ENCODE peak calls at places on chromosomes 3 and 15, in four cellular contexts. X, Q, N and U are unnamed samples.

GRCh38 chr3:48826451-48826850 is 21.2 kb downstream of the PRKAR2A start:
- DNase-seq in X (no peak), Q (no peak), N (no peak), U (no peak)

GRCh38 chr3:155412856-155413255 is 119.4 kb upstream of the STRIT1 start:
- DNase-seq in X (no peak), Q (no peak), N (no peak), U (no peak)

GRCh38 chr3:33391255-33391995 is 48.8 kb downstream of the UBP1 start:
- DNase-seq in X (no peak), Q (no peak), N (no peak), U (no peak)

GRCh38 chr3:42033741-42034140 is 57.4 kb upstream of the TRAK1 start:
- DNase-seq in X (no peak), Q (no peak), N (no peak), U (no peak)

GRCh38 chr3:183224581-183224980 is 28.5 kb upstream of the B3GNT5 start:
- DNase-seq in X (no peak), Q (peak), N (no peak), U (no peak)

GRCh38 chr3:195248281-195248680 is 22.7 kb downstream of the XXYLT1 start:
- DNase-seq in X (no peak), Q (no peak), N (no peak), U (no peak)

GRCh38 chr3:100087203-100087602 is 27.1 kb downstream of the FILIP1L start:
- DNase-seq in X (no peak), Q (no peak), N (no peak), U (no peak)

GRCh38 chr15:78051622-78052405 is 25.7 kb downstream of the TBC1D2B start:
- DNase-seq in X (peak), Q (no peak), N (peak), U (no peak)

GRCh38 chr15:90872481-90873184 is 4.2 kb downstream of the FURIN start:
- DNase-seq in X (no peak), Q (no peak), N (no peak), U (no peak)

GRCh38 chr15:51907136-51907862 is 64.3 kb downstream of the LEO1 start:
- DNase-seq in X (no peak), Q (no peak), N (no peak), U (no peak)

GRCh38 chr3:195251336-195252065 is 19.5 kb downstream of the XXYLT1 start:
- DNase-seq in X (peak), Q (no peak), N (peak), U (no peak)

GRCh38 chr15:51629612-51630011 is 7.0 kb upstream of the DMXL2 start:
- DNase-seq in X (peak), Q (no peak), N (no peak), U (no peak)

GRCh38 chr3:180457238-180457637 is 144.7 kb upstream of the TTC14 start:
- DNase-seq in X (no peak), Q (no peak), N (no peak), U (no peak)

GRCh38 chr3:29708884-29709283 is 428.0 kb downstream of the RBMS3 start:
- DNase-seq in X (peak), Q (no peak), N (no peak), U (no peak)

GRCh38 chr3:193391902-193392301 is 13.3 kb upstream of the ATP13A5 start:
- DNase-seq in X (no peak), Q (no peak), N (no peak), U (no peak)

GRCh38 chr3:4950948-4951347 is 28.3 kb upstream of the BHLHE40 start:
- DNase-seq in X (no peak), Q (no peak), N (no peak), U (no peak)

GRCh38 chr3:185308126-185308754 is 54.4 kb upstream of the EHHADH start:
- DNase-seq in X (peak), Q (peak), N (peak), U (peak)

GRCh38 chr3:46236294-46237054 is 5.8 kb upstream of the CCR3 start:
- DNase-seq in X (no peak), Q (no peak), N (no peak), U (no peak)

GRCh38 chr3:45657853-45658252 is 31.3 kb upstream of the SACM1L start:
- DNase-seq in X (no peak), Q (no peak), N (no peak), U (no peak)

GRCh38 chr3:163490119-163490518 is 1588.2 kb downstream of the SI start:
- DNase-seq in X (no peak), Q (no peak), N (peak), U (peak)
- H3K27ac ChIP-seq in X (no peak), Q (no peak), N (no peak), U (no peak)

DNA sequence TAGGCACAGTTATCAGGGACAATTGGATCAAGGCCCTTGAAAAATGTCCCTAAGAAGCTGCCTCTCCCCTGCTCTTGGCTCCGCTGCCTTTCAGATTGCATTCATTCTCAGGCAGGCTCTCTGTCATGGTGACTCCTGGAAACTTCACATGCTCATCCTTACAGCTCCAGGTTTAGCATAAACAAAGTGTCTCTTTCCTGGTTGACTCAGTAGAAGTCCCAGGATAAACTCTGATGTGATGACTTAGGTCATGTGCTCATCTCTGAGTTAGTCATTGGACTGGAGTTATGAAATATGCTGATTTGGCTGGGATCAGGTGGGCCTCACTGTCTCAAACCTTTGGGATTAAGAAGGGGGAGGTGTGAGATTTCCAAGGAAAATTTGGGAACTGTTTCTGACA is 243.8 kb downstream of the ZNF621 start:
- DNase-seq in X (no peak), Q (no peak), N (no peak), U (no peak)
- H3K27ac ChIP-seq in X (no peak), Q (no peak), N (no peak), U (no peak)

GRCh38 chr3:169241575-169241927 is 422.0 kb downstream of the MECOM start:
- DNase-seq in X (no peak), Q (no peak), N (no peak), U (no peak)
- H3K27ac ChIP-seq in X (peak), Q (no peak), N (no peak), U (no peak)

GRCh38 chr3:128554465-128555097 is 61.6 kb upstream of the GATA2 start:
- DNase-seq in X (no peak), Q (no peak), N (no peak), U (no peak)

GRCh38 chr3:128555098-128555825 is 62.3 kb upstream of the GATA2 start:
- DNase-seq in X (peak), Q (no peak), N (no peak), U (no peak)

GRCh38 chr3:128551872-128552271 is 58.9 kb upstream of the GATA2 start:
- DNase-seq in X (no peak), Q (no peak), N (no peak), U (no peak)

GRCh38 chr3:128554100-128554464 is 61.1 kb upstream of the GATA2 start:
- DNase-seq in X (no peak), Q (no peak), N (no peak), U (no peak)

DNA sequence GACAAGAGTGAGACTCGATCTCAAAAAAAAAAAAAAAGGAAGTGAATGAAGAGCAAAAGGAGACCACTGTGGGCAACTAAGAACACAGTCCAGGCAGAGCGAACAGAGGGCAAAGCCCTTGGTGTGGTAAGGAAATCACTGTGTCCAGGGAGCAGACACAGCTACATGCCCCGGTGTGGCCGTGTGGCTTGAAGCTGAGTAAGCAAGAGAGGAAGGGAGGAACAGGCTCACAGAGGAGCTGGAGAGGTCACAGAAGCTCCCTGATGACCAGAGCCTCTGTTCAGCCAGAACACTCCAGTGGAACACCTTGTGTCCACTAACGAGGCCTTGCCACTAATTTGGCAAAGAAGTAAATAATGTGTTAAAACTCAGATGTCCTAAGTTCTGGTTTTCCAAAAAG is 60.6 kb upstream of the GATA2 start:
- DNase-seq in X (no peak), Q (no peak), N (no peak), U (no peak)
- H3K27ac ChIP-seq in X (no peak), Q (no peak), N (no peak), U (no peak)

GRCh38 chr15:80615361-80615736 is 79.8 kb upstream of the ABHD17C start:
- DNase-seq in X (no peak), Q (no peak), N (no peak), U (no peak)
- H3K27ac ChIP-seq in X (no peak), Q (no peak), N (no peak), U (no peak)

GRCh38 chr3:159378391-159378790 is 576.5 kb downstream of the MFSD1 start:
- DNase-seq in X (no peak), Q (no peak), N (no peak), U (no peak)

DNA sequence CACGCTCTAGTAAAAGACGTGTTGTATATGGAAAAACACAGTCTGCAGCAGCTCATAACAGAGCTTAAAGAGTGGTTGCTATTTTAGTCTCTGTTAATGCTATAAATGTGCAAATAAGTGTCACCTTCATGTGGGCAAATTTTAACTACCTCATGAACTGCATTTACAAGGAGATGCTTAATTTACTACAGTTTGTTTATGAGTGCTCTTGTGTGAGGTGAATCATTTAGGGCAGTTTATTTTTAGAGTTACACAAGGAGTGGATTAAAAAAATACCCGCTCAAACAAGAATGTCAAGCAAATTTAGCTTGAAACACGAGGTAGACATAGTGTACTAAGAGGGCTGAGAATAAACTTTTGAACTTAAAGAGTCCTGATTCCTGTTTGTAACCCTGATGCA is 579.0 kb downstream of the MFSD1 start:
- DNase-seq in X (no peak), Q (no peak), N (no peak), U (no peak)
- H3K27ac ChIP-seq in X (no peak), Q (no peak), N (no peak), U (no peak)

GRCh38 chr3:38086496-38086895 is 47.5 kb downstream of the DLEC1 start:
- DNase-seq in X (no peak), Q (no peak), N (no peak), U (no peak)

GRCh38 chr3:38085943-38086324 is 46.9 kb downstream of the DLEC1 start:
- DNase-seq in X (no peak), Q (no peak), N (no peak), U (no peak)

GRCh38 chr3:38084969-38085942 is 46.2 kb downstream of the DLEC1 start:
- DNase-seq in X (no peak), Q (peak), N (peak), U (no peak)

GRCh38 chr3:38088126-38088525 is 48.8 kb downstream of the ACAA1 start:
- DNase-seq in X (no peak), Q (no peak), N (no peak), U (no peak)

DNA sequence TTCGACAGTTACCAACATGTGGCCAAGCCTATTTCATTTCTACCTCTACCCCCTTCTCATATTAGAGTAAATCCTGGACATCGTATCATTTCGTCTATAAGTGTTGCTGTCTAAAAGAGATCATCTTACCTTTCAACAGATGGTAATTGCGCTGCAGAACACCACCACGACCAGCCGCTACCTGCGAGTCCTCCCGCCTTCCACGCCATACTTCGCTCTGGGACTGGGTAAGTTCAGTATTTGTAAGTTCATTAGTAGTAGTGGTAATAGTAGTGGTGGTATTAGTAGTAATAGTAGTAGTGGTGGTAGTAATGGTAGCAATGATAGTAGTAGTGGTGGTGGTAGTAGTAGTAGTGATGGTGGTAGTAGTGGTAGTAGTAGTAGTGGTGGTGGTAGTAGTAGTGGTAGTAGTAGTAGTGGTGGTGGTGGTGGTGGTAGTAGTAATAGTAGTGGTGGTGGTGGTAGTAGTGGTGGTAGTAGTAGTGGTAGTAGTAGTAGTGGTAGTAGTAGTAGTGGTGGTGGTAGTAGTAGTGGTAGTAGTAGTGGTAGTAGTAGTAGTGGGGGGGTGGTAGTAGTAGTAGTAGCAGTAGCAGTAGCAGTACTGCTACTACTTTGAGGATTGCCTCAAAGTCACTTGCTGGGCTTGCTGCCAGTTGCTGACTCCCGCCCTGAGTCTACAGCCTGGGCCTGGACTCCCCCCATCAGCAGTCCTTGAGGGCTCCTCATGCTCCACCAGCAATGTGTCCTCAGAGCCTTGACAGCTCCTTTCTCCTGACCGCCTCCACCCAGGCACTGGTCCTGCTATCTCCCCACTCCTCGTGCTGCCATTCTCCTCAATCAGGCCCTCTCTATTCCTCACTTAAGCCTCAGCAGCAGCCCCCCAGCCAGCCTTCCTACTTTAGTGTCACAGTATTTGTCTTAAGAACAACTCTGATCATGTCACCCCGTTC is 45.3 kb downstream of the DLEC1 start:
- DNase-seq in X (no peak), Q (peak), N (peak), U (no peak)
- H3K27ac ChIP-seq in X (no peak), Q (no peak), N (no peak), U (no peak)

DNA sequence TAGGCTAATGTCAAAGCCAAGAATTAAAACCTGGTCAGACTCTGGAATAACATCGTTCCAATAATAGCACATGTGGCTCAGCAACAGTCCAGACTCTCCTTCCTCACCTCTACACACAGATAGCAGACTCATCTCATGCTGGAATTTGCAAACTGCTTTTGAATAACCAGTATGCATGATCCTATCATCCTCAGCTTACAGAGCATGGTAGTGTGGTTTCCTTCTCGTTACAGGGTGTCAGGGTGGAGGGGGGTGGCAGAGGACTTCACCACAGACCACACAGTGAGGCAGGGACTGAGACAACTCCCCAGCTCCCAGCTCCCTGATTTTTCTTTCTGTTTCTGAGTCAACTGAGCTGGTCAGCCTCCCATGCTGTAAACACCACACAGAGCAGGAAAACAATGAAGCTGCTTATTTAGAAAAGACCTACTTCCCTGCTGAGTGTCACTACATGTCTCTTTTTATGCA is 101.6 kb downstream of the RPL22L1 start:
- DNase-seq in X (no peak), Q (no peak), N (peak), U (no peak)
- H3K27ac ChIP-seq in X (no peak), Q (no peak), N (no peak), U (no peak)

DNA sequence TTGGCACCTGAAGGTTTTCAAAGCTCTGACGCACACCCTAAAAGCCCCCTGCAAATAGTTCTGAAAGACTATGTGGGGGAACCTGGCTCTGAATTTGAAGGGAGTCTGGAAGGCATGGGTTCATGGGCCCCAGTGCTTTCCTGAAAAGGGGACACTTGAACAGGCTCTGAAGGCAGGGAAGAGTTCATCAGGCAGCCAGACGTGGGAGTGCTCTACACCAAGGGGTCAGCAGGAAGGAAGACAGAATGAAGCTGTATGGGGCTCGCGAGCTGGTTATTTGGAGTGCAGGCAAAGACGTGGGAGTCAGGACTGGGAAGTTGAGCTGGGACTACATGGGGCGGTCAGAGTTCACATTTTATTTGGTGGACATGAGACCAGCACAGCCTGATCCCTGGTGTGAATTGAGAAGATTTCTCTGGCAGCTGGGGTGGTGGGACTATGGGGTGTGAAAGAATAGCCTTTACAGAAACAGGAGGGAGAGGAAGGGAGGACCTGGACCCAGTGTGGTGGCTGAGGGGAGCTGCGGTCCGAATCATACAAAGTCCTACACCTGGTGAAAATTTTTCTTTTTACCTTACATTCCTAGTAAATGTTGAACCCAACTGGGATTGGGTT is 12.6 kb downstream of the ABHD6 start:
- DNase-seq in X (no peak), Q (no peak), N (no peak), U (no peak)
- H3K27ac ChIP-seq in X (no peak), Q (no peak), N (no peak), U (no peak)

GRCh38 chr3:121629601-121630000 is 31.1 kb downstream of the HCLS1 start:
- DNase-seq in X (peak), Q (no peak), N (no peak), U (no peak)
- H3K27ac ChIP-seq in X (peak), Q (no peak), N (no peak), U (no peak)